ENCODE peak calls at places on chromosomes 1 and 21, in nine cellular contexts. R is endothelial cell; M is HTR-8/SVneo; E is activated CD4-positive, CD25-positive, alpha-beta regulatory T cell; I is kidney glomerular epithelial cell; U is AG09309; P is NCI-H1930; B is NCI-H2081 treated with DMSO at 0.1 percent for 48 hours; V is BE2C. X is an unnamed sample.

GRCh38 chr1:59020151-59020997 is 236.5 kb upstream of the JUN start:
- DNase-seq in M (peak), R (no peak), P (no peak), V (no peak), U (no peak), E (peak), I (peak), B (no peak), X (peak)

GRCh38 chr1:232983375-232983774 is 33.0 kb downstream of the NTPCR start:
- DNase-seq in V (no peak), I (no peak), R (no peak), P (no peak), U (no peak), M (no peak), B (no peak), E (no peak), X (no peak)

GRCh38 chr1:39625462-39626273 is 13.8 kb downstream of the HEYL start:
- DNase-seq in R (no peak), V (peak), M (no peak), U (no peak), P (no peak), B (no peak), E (no peak), I (no peak), X (peak)

GRCh38 chr1:158043232-158043631 is 49.8 kb downstream of the KIRREL1 start:
- DNase-seq in I (no peak), R (no peak), E (no peak), B (no peak), M (no peak), U (no peak), P (no peak), V (no peak), X (no peak)

GRCh38 chr1:239570878-239571277 is 184.5 kb downstream of the CHRM3 start:
- DNase-seq in R (no peak), V (no peak), E (no peak), I (no peak), M (no peak), U (no peak), B (no peak), P (no peak), X (no peak)

GRCh38 chr21:15277498-15277897 is 212.7 kb upstream of the NRIP1 start:
- DNase-seq in R (no peak), U (no peak), V (no peak), E (no peak), I (no peak), B (no peak), M (no peak), P (no peak), X (no peak)

GRCh38 chr1:96973605-96974004 is 252.0 kb downstream of the PTBP2 start:
- DNase-seq in E (no peak), U (no peak), I (no peak), M (no peak), P (no peak), B (no peak), V (peak), R (no peak), X (peak)

GRCh38 chr1:65459397-65459768 is 38.9 kb downstream of the LEPR start:
- DNase-seq in R (no peak), V (no peak), I (peak), P (peak), E (no peak), U (no peak), B (no peak), M (peak), X (no peak)

GRCh38 chr1:22739648-22740385 is 29.2 kb downstream of the EPHB2 start:
- DNase-seq in P (no peak), E (no peak), B (no peak), I (peak), M (peak), R (no peak), U (peak), V (no peak), X (peak)